ENCODE peak calls at places on chromosomes 11 and 22, in nine cellular contexts. P, V, L, X, Q, J, G, R and S are unnamed samples.

GRCh38 chr11:10310301-10310841 is 5.5 kb downstream of the ADM start:
- DNase-seq in X (no peak), G (no peak), R (peak; percentile 38), Q (peak; percentile 41), V (no peak), P (no peak), J (peak; percentile 73), L (no peak), S (peak; percentile 77)

GRCh38 chr11:45233121-45233803 is 52.9 kb downstream of the SYT13 start:
- DNase-seq in L (peak; percentile 66), V (peak; percentile 77), R (peak; percentile 66), Q (peak; percentile 39), J (peak; percentile 55), X (peak; percentile 66), G (peak; percentile 22), P (peak; percentile 76), S (peak; percentile 75)

GRCh38 chr11:58561394-58562102 is 14.1 kb downstream of the LPXN start:
- DNase-seq in L (no peak), R (no peak), Q (no peak), X (no peak), P (no peak), J (peak; percentile 18), V (no peak), G (no peak), S (no peak)

GRCh38 chr11:59029490-59029889 is 56.6 kb upstream of the GLYATL1B start:
- DNase-seq in G (no peak), P (no peak), Q (no peak), V (no peak), L (no peak), R (no peak), X (no peak), J (no peak), S (no peak)

GRCh38 chr22:17978027-17978426 is 46.3 kb downstream of the MICAL3 start:
- DNase-seq in P (no peak), Q (no peak), V (no peak), G (no peak), X (no peak), L (no peak), R (no peak), J (no peak), S (no peak)

GRCh38 chr22:39318507-39319283 is 728 bp downstream of the RPL3 start:
- DNase-seq in L (no peak), V (peak; percentile 66), J (peak; percentile 44), Q (no peak), G (no peak), R (no peak), P (no peak), X (no peak), S (peak; percentile 55)

GRCh38 chr22:35754761-35755160 is 37.1 kb downstream of the APOL5 start:
- DNase-seq in L (no peak), V (no peak), R (no peak), G (no peak), X (no peak), J (no peak), Q (peak; percentile 38), P (no peak), S (no peak)

GRCh38 chr11:63939351-63939920 is 634 bp downstream of the NAA40 start:
- DNase-seq in L (no peak), P (no peak), V (peak; percentile 40), G (no peak), X (no peak), J (no peak), R (peak; percentile 37), Q (no peak), S (peak; percentile 53)

GRCh38 chr22:49294656-49295464 is 532.8 kb downstream of the BRD1 start:
- DNase-seq in L (no peak), R (no peak), G (no peak), V (no peak), X (no peak), J (no peak), Q (no peak), P (peak; percentile 16), S (no peak)

GRCh38 chr11:41836426-41836825 is 377.0 kb upstream of the LRRC4C start:
- DNase-seq in X (no peak), V (no peak), Q (no peak), R (peak; percentile 15), L (no peak), G (no peak), J (no peak), P (no peak), S (no peak)

DNA sequence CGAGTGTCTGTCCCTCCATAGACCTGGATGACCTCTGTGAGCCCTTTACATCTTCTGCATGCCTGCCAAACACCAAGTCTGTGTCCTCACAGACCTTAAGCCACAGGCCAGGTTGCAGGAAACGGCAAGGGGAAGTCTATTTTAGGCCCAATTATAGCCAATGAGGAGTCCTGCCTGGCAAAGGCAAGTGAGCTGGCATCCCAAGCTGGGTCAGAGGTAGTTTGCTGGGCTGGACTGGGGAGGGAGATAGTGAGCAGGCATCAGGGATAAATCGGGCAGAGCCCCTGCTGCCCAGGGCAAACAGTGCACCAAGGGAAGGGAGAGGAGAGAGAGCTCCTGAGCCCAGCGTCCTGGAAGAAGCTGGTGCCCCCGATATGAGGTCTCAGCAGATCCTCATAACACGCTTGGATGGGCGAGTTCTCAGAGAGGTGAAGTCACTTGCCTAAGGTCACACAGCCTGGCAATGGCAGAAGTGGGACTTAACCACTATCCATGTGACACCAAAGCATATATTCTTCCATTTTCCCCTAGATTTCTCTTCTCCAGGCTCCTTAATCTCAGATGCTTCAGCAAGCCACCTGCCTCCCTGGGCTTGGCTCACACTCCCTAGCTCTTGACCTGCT is 3.7 kb upstream of the RELT start:
- DNase-seq in V (no peak), Q (peak; percentile 21), L (no peak), J (peak; percentile 31), R (no peak), G (no peak), X (no peak), P (no peak), S (peak; percentile 36)
- TF ChIP-seq CTCF in V (no peak), Q (peak; percentile 29), L (no peak), J (peak; percentile 38), R (peak; percentile 10), G (no peak), X (peak; percentile 29), P (no peak), S (peak; percentile 34)

DNA sequence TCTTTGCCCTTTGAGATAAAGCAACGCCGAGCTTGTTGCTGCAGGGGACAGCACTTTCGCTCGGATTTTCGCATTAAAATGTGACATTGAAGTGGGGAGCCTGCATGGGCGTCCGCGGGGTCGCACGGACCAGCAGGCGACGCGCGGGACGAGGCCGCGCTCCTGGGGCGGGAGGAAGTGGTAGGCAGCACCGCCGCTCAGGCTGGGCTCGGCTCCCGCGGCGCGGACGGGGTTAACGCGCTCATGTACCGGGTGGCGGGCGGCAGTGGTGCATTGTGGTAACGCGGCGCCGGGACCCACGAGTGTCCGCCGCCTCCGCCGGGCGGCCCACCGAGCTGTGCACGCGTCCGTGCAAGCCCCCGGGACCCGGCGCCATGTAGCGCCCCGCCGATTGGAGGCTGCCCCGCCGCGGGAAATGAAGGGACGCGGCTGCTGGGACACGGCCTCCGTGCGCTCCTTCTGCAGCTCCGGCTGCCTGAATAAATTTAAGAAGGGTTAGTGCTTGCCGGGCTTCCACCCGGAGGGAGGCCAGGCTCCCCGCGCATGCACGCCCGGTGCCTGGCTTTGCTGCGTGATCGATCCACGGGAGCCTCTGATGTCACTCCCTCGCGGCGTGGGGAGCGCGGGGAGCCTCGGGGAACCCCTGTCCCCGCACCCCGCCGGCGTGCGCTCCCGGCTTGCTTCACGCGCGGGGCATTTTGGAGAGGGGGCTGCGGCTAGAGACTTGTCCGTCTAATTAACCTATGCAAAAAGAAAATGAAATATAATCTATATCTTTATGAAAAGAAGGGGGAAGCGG is 127.7 kb downstream of the OSBP2 start:
- DNase-seq in R (no peak), G (no peak), V (peak; percentile 16), P (no peak), L (no peak), J (no peak), X (no peak), Q (no peak), S (no peak)
- H3K4me3 ChIP-seq in R (peak overlapping the region; percentile 22), G (no peak overlapping the region), V (no peak overlapping the region), P (peak overlapping the region; percentile 42), L (peak overlapping the region; percentile 39), J (peak overlapping the region; percentile 39), X (peak overlapping the region; percentile 69), Q (peak overlapping the region; percentile 47), S (peak overlapping the region; percentile 45)

GRCh38 chr11:107251298-107251697 is 206.3 kb downstream of the CWF19L2 start:
- DNase-seq in Q (no peak), G (no peak), P (no peak), V (no peak), L (no peak), J (no peak), R (no peak), X (no peak), S (no peak)

GRCh38 chr11:107247189-107247588 is 210.4 kb downstream of the CWF19L2 start:
- DNase-seq in P (no peak), J (no peak), V (no peak), Q (no peak), X (no peak), L (no peak), G (no peak), R (no peak), S (no peak)

GRCh38 chr11:107249054-107249453 is 208.6 kb downstream of the CWF19L2 start:
- DNase-seq in P (no peak), V (no peak), R (no peak), G (no peak), Q (no peak), L (no peak), X (no peak), J (no peak), S (no peak)

GRCh38 chr11:107252429-107253161 is 205.0 kb downstream of the CWF19L2 start:
- DNase-seq in R (no peak), X (no peak), J (no peak), L (no peak), P (no peak), Q (no peak), G (no peak), V (no peak), S (no peak)

DNA sequence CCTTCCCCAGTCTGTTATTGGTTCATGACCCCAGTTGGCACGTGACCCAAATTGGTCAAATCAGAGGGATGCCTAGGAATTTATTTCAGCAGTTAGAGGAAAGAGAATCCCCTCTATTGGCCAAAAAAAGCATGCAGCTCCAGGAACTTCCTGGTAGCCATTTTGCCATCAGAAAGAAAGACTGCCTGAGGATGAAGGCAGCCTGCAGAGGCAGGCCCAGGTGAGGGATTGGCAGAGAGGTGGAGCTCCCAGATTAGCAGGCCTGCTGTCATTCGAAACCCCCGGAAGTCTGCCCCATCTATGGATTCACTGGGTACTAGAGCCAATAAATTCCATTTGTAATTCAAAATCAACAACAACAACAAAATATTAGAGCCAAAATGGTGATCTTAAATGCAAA is 207.6 kb downstream of the CWF19L2 start:
- DNase-seq in X (no peak), J (no peak), G (no peak), V (no peak), L (no peak), Q (no peak), R (no peak), P (no peak), S (no peak)
- TF ChIP-seq CTCF in X (no peak), J (no peak), G (no peak), V (no peak), L (no peak), Q (no peak), R (no peak), P (no peak), S (no peak)

DNA sequence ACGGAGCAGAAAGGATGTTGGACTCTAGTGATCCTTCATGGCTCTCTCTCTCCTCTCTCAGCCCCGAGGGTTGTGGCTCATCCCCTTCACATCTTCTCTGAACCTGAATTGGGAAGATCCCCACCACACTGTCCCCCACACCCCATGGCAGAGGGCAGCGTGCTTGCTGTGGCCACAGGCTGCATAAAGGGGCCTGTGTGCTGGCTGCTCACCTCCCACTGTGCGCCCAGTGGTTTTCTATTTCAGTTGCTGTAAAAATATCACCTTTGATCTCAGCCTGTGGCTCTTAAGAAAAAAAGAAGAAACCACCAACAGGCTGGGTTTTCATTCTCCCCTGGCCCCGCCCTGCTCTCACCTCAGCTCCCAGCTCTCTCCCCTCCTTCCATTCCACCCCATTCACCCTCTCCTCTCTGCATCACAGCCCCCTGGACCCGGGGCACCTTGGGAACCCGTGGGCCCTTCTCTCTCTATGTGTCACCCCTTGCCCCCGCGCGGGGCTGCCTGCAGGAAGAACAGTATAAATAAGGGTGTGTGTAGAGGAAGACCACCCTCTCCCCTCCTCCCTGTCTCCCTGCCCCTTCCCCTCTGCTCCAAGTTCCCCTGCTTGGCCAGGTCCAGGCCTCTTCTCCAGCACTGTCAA is 25.8 kb upstream of the WNT11 start:
- DNase-seq in J (no peak), G (no peak), L (no peak), R (no peak), V (no peak), P (no peak), Q (no peak), X (no peak), S (peak; percentile 45)
- H3K4me3 ChIP-seq in J (no peak overlapping the region), G (peak overlapping the region; percentile 2), L (no peak overlapping the region), R (no peak overlapping the region), V (no peak overlapping the region), P (no peak overlapping the region), Q (no peak overlapping the region), X (no peak overlapping the region), S (no peak overlapping the region)